ENCODE peak calls at places on chromosomes 16 and 17, in nine cellular contexts. A is activated T-helper 1 cell treated with Interleukin-2 at 50 U/mL for 16 hours; C is iris pigment epithelial cell; D is EL; V is IMR-90; U is T-helper 2 cell; W is nucleus accumbens; L is PC-9; M is stimulated activated CD8-positive, alpha-beta memory T cell treated with anti-CD3 and anti-CD28 coated beads, Interleukin-7, amount 100 ng/mL, for 24 hours. K is an unnamed sample.

GRCh38 chr17:67657596-67657995 is 60.1 kb upstream of the NOL11 start:
- DNase-seq in D (no peak), W (no peak), C (no peak), L (no peak), A (no peak), U (no peak), V (no peak), M (no peak), K (no peak)

GRCh38 chr16:57600048-57600835 is 28.2 kb upstream of the ADGRG1 start:
- DNase-seq in A (no peak), D (peak), L (peak), U (no peak), V (peak), C (peak), M (no peak), W (peak), K (peak)

GRCh38 chr16:64952177-64952576 is 169.7 kb downstream of the CDH11 start:
- DNase-seq in V (peak), L (no peak), A (no peak), D (peak), M (no peak), C (peak), U (no peak), W (no peak), K (peak)

GRCh38 chr16:80265624-80266306 is 275.0 kb upstream of the DYNLRB2 start:
- DNase-seq in U (no peak), A (no peak), W (no peak), V (peak), C (no peak), D (peak), M (no peak), L (no peak), K (no peak)

GRCh38 chr16:84844049-84844350 is 24.2 kb downstream of the CRISPLD2 start:
- DNase-seq in U (no peak), V (no peak), C (no peak), M (no peak), L (no peak), A (no peak), W (no peak), D (no peak), K (no peak)

GRCh38 chr17:37148171-37148570 is 199.4 kb downstream of the AATF start:
- DNase-seq in M (no peak), C (peak), W (peak), U (no peak), A (no peak), D (no peak), V (no peak), L (no peak), K (no peak)

GRCh38 chr16:86597126-86597879 is 19.0 kb downstream of the FOXL1 start:
- DNase-seq in A (no peak), U (no peak), W (no peak), D (no peak), L (no peak), C (no peak), M (no peak), V (no peak), K (no peak)

GRCh38 chr17:78602246-78602645 is 25.1 kb upstream of the DNAH17 start:
- DNase-seq in A (no peak), U (no peak), V (no peak), L (no peak), M (no peak), D (no peak), W (no peak), C (no peak), K (no peak)

GRCh38 chr17:14451729-14452191 is 150.9 kb downstream of the HS3ST3B1 start:
- DNase-seq in C (no peak), D (no peak), W (no peak), U (no peak), V (peak), L (no peak), A (no peak), M (no peak), K (no peak)

GRCh38 chr17:42171831-42172230 is 9.1 kb downstream of the KCNH4 start:
- DNase-seq in C (no peak), A (no peak), M (no peak), W (peak), L (no peak), V (no peak), U (no peak), D (no peak), K (no peak)

GRCh38 chr17:3944485-3945388 is 19.5 kb downstream of the ATP2A3 start:
- DNase-seq in A (no peak), D (peak), C (peak), L (peak), W (peak), M (peak), V (peak), U (peak), K (peak)

GRCh38 chr16:54813778-54814177 is 116.9 kb upstream of the IRX5 start:
- DNase-seq in W (no peak), A (no peak), D (no peak), V (no peak), C (no peak), L (no peak), U (no peak), M (no peak), K (no peak)